ENCODE peak calls at places on chromosome 2, in ten cellular contexts. A, H, G, D, N, I, V, L, B and U are unnamed samples.

GRCh38 chr2:30622452-30622851 is 175.4 kb downstream of the LCLAT1 start:
- DNase-seq in A (no peak), H (no peak), G (no peak), D (no peak), N (no peak), I (no peak), V (no peak), L (peak; percentile 42), B (no peak), U (no peak)

GRCh38 chr2:30334738-30335426 is 103.5 kb downstream of the LBH start:
- DNase-seq in A (no peak), H (no peak), G (no peak), D (peak; percentile 58), N (no peak), I (no peak), V (no peak), L (peak; percentile 20), B (no peak), U (peak; percentile 3)

GRCh38 chr2:72137498-72138010 is 10.1 kb downstream of the CYP26B1 start:
- DNase-seq in A (no peak), H (peak; percentile 50), G (peak; percentile 67), D (peak; percentile 50), N (peak; percentile 48), I (peak; percentile 76), V (no peak), L (peak; percentile 73), B (peak; percentile 90), U (peak; percentile 80)

GRCh38 chr2:160492401-160493226 is 993 bp downstream of the RBMS1 start:
- DNase-seq in A (no peak), H (peak; percentile 49), G (peak; percentile 80), D (peak; percentile 39), N (peak; percentile 76), I (peak; percentile 87), V (no peak), L (peak; percentile 79), B (no peak), U (peak; percentile 80)

GRCh38 chr2:64695656-64696310 is 42.1 kb upstream of the SERTAD2 start:
- DNase-seq in A (no peak), H (no peak), G (no peak), D (no peak), N (peak; percentile 46), I (no peak), V (no peak), L (no peak), B (no peak), U (no peak)

GRCh38 chr2:158730621-158730905 is 64.6 kb upstream of the DAPL1 start:
- DNase-seq in A (no peak), H (no peak), G (no peak), D (no peak), N (no peak), I (no peak), V (no peak), L (no peak), B (no peak), U (no peak)

GRCh38 chr2:18934886-18935285 is 345.5 kb upstream of the NT5C1B start:
- DNase-seq in A (no peak), H (no peak), G (no peak), D (no peak), N (peak; percentile 20), I (no peak), V (no peak), L (no peak), B (no peak), U (no peak)

GRCh38 chr2:10408649-10409579 is 39.2 kb downstream of the ODC1 start:
- DNase-seq in A (peak; percentile 38), H (peak; percentile 64), G (peak; percentile 79), D (peak; percentile 96), N (peak; percentile 69), I (peak; percentile 88), V (no peak), L (peak; percentile 89), B (peak; percentile 91), U (peak; percentile 95)

GRCh38 chr2:2708575-2708974 is 377.5 kb upstream of the MYT1L start:
- DNase-seq in A (no peak), H (no peak), G (no peak), D (no peak), N (no peak), I (no peak), V (no peak), L (no peak), B (no peak), U (no peak)

GRCh38 chr2:42569883-42570282 is 1.5 kb downstream of the MTA3 start:
- DNase-seq in A (no peak), H (no peak), G (no peak), D (peak; percentile 75), N (peak; percentile 2), I (no peak), V (no peak), L (no peak), B (no peak), U (peak; percentile 39)